ENCODE peak calls at places on chromosomes 12 and 14, in four cellular contexts. P is HepG2, N is HCT116, L is K562. X is an unnamed sample.

GRCh38 chr12:79691299-79692248 is 810 bp upstream of the PAWR start:
- DNase-seq in L (no peak), P (peak), N (no peak), X (peak)

GRCh38 chr12:91424506-91424905 is 241.9 kb upstream of the DCN start:
- DNase-seq in P (no peak), N (no peak), L (no peak), X (no peak)

GRCh38 chr14:83483063-83483462 is 1949.4 kb upstream of the SEL1L start:
- DNase-seq in L (no peak), N (no peak), P (no peak), X (no peak)

GRCh38 chr14:22822017-22822618 is 6.9 kb upstream of the SLC7A7 start:
- DNase-seq in N (no peak), P (no peak), L (no peak), X (no peak)

GRCh38 chr12:90987520-90987919 is 17.3 kb downstream of the EPYC start:
- DNase-seq in L (no peak), P (no peak), N (no peak), X (no peak)

GRCh38 chr12:123152823-123153222 is 1.9 kb upstream of the PITPNM2 start:
- DNase-seq in N (no peak), L (no peak), P (no peak), X (no peak)

GRCh38 chr12:26496170-26496569 is 300.8 kb downstream of the SSPN start:
- DNase-seq in N (no peak), P (no peak), L (no peak), X (no peak)

GRCh38 chr12:66776974-66777373 is 98.1 kb upstream of the GRIP1 start:
- DNase-seq in N (no peak), P (no peak), L (no peak), X (no peak)

GRCh38 chr14:59297070-59297766 is 108.8 kb downstream of the DAAM1 start:
- DNase-seq in L (no peak), P (peak), N (no peak), X (no peak)

GRCh38 chr12:8947737-8948136 is 1.7 kb downstream of the M6PR start:
- DNase-seq in N (no peak), L (peak), P (no peak), X (no peak)

GRCh38 chr12:20269352-20270067 is 98.8 kb upstream of the PDE3A start:
- DNase-seq in P (no peak), L (no peak), N (no peak), X (no peak)

GRCh38 chr12:54352022-54352531 is 12.2 kb downstream of the GPR84 start:
- DNase-seq in P (no peak), N (no peak), L (peak), X (no peak)

GRCh38 chr14:56874375-56874774 is 64.1 kb upstream of the OTX2 start:
- DNase-seq in P (peak), N (peak), L (peak), X (peak)

GRCh38 chr12:124369055-124369900 is 74.4 kb downstream of the RFLNA start:
- DNase-seq in P (peak), N (no peak), L (no peak), X (no peak)

GRCh38 chr12:65638324-65638723 is 186.0 kb upstream of the HMGA2 start:
- DNase-seq in N (no peak), P (no peak), L (no peak), X (no peak)

GRCh38 chr12:8603858-8604257 is 8.8 kb downstream of the AICDA start:
- DNase-seq in P (no peak), L (peak), N (no peak), X (no peak)

GRCh38 chr12:95646781-95647184 is 95.5 kb upstream of the USP44 start:
- DNase-seq in P (no peak), L (no peak), N (no peak), X (no peak)

GRCh38 chr14:96100171-96101064 is 61.3 kb downstream of the C14orf132 start:
- DNase-seq in N (peak), P (peak), L (peak), X (peak)

GRCh38 chr12:3202734-3203446 is 125.7 kb downstream of the TSPAN9 start:
- DNase-seq in L (peak), N (no peak), P (peak), X (peak)

GRCh38 chr12:6620137-6620884 is 13.1 kb upstream of the CHD4 start:
- DNase-seq in L (no peak), N (no peak), P (no peak), X (no peak)

GRCh38 chr14:100674897-100675618 is 51.6 kb upstream of the DLK1 start:
- DNase-seq in N (no peak), L (no peak), P (no peak), X (no peak)

GRCh38 chr12:95959107-95959506 is 16.0 kb downstream of the AMDHD1 start:
- DNase-seq in P (peak), N (peak), L (no peak), X (no peak)

GRCh38 chr12:27236498-27236897 is 7.6 kb upstream of the STK38L start:
- DNase-seq in N (peak), P (no peak), L (peak), X (no peak)

GRCh38 chr12:124869011-124869665 is 5.5 kb upstream of the SCARB1 start:
- DNase-seq in L (peak), N (no peak), P (no peak), X (no peak)

GRCh38 chr14:87785868-87786267 is 207.1 kb downstream of the GALC start:
- DNase-seq in P (no peak), L (no peak), N (no peak), X (no peak)

GRCh38 chr14:66746316-66747006 is 238.5 kb downstream of the GPHN start:
- DNase-seq in P (peak), N (peak), L (peak), X (peak)

GRCh38 chr14:73243341-73243740 is 6.0 kb downstream of the PAPLN start:
- DNase-seq in L (no peak), N (no peak), P (no peak), X (no peak)

GRCh38 chr12:23542187-23542586 is 407.3 kb downstream of the SOX5 start:
- DNase-seq in L (no peak), N (no peak), P (no peak), X (no peak)

GRCh38 chr14:68910540-68910939 is 68.6 kb downstream of the ACTN1 start:
- DNase-seq in N (no peak), P (no peak), L (no peak), X (no peak)

GRCh38 chr14:96062506-96062905 is 23.3 kb downstream of the C14orf132 start:
- DNase-seq in P (no peak), N (no peak), L (no peak), X (no peak)

GRCh38 chr12:77032406-77032805 is 33.0 kb downstream of the E2F7 start:
- DNase-seq in L (no peak), N (no peak), P (no peak), X (no peak)

GRCh38 chr14:67680941-67681340 is 6.5 kb upstream of the VTI1B start:
- DNase-seq in P (no peak), N (no peak), L (peak), X (no peak)

GRCh38 chr14:95713596-95714371 is at the start of gene TCL1A:
- DNase-seq in P (no peak), L (peak), N (no peak), X (no peak)

GRCh38 chr12:122872815-122873361 is 23.0 kb downstream of the VPS37B start:
- DNase-seq in N (no peak), P (no peak), L (no peak), X (no peak)

GRCh38 chr12:131085125-131085815 is 131.6 kb downstream of the ADGRD1 start:
- DNase-seq in L (no peak), N (no peak), P (no peak), X (no peak)

GRCh38 chr14:99374964-99375363 is 103.0 kb upstream of the BCL11B start:
- DNase-seq in N (no peak), L (no peak), P (no peak), X (no peak)

GRCh38 chr14:96105921-96106441 is 66.8 kb downstream of the C14orf132 start:
- DNase-seq in L (no peak), P (no peak), N (no peak), X (no peak)

GRCh38 chr12:75792687-75793086 is 238.9 kb downstream of the PHLDA1 start:
- DNase-seq in L (no peak), P (no peak), N (no peak), X (no peak)

GRCh38 chr12:41055875-41056577 is 132.1 kb upstream of the PDZRN4 start:
- DNase-seq in P (no peak), L (no peak), N (no peak), X (no peak)
- TF ChIP-seq TCF7L2 in P (no peak), L (no peak), N (no peak), X (no peak)

GRCh38 chr14:52354257-52354656 is 40.1 kb downstream of the PTGER2 start:
- DNase-seq in P (no peak), N (no peak), L (no peak), X (no peak)

GRCh38 chr14:52355016-52355430 is 40.9 kb downstream of the PTGER2 start:
- DNase-seq in P (no peak), N (no peak), L (no peak), X (peak)

GRCh38 chr14:52352546-52352945 is 38.4 kb downstream of the PTGER2 start:
- DNase-seq in L (no peak), N (no peak), P (no peak), X (no peak)

GRCh38 chr14:52355526-52355925 is 41.4 kb downstream of the PTGER2 start:
- DNase-seq in N (no peak), P (no peak), L (no peak), X (no peak)

GRCh38 chr14:52356025-52356424 is 41.9 kb downstream of the PTGER2 start:
- DNase-seq in P (no peak), N (no peak), L (no peak), X (no peak)
- H3K27ac ChIP-seq in P (no peak), N (no peak), L (no peak), X (no peak)

GRCh38 chr12:88361493-88361892 is 218.8 kb downstream of the KITLG start:
- DNase-seq in P (no peak), N (no peak), L (no peak), X (no peak)

GRCh38 chr12:88360349-88360748 is 218.2 kb downstream of the TMTC3 start:
- DNase-seq in P (no peak), N (no peak), L (no peak), X (no peak)

GRCh38 chr12:88362439-88362838 is 217.8 kb downstream of the KITLG start:
- DNase-seq in N (no peak), P (no peak), L (no peak), X (no peak)
- TF ChIP-seq TCF7L2 in N (no peak), P (no peak), L (no peak), X (no peak)

DNA sequence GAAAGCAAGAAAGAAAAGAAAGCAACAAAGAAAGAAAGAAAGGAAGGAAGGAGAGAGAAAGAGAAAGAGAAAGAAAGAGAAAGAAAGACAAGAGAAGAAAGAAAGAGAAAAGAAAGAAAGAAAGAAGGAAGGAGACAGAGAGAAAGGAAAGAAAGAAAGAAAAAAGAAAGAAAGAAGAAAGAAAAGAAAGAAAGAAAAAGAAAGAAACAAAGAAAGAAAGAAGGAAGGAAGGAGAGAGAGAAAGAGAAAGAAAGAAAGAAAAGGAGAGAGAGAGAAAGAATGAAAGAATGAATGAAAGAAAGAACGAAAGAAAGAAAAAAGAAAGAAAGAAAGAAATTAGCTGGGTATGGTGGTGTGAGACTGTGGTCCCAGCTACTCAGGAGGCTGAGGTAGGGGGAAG is 400.1 kb upstream of the MDGA2 start:
- DNase-seq in L (no peak), P (no peak), N (no peak), X (no peak)
- H3K27ac ChIP-seq in L (no peak), P (no peak), N (no peak), X (no peak)

DNA sequence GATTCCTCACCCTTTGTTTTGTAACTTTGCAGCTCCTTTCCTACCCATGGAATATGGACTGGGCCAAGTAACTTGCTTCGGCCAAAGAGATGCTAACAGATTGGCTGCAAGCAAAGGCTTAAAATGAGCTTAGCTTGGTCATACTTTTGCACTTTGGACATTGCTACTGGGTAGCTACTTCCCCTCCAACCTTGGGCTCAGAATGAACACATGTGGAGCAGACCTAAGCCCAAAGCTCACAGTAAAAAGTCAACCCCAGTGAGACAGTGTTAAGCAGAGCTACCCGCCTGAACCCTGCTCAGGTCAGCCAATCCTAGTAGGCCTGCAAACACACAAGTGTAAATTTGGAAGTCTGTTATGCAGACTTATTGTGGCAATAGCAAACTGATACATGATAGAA is 14.6 kb downstream of the KICS2 start:
- DNase-seq in P (peak), N (no peak), L (no peak), X (no peak)
- TF ChIP-seq TCF7L2 in P (no peak), N (no peak), L (no peak), X (no peak)

DNA sequence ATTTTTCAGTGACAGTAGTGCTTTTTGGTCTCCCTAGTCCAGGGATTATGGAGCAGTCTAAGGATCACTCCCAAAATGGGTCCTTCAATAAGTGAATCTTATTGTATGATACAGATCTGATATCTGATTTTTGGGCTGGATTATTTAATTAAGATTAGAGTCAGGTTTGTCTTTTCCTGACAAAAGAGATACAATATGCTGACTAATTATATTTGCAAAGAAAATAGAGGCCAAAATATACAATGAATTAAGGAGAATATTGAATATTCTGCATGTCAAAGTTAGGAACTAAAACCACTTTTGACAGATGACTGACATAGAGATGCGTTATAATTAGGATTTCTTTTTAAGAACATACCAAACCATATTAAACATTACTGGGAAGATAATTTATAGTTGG is 175.2 kb downstream of the FOXG1 start:
- DNase-seq in N (no peak), L (no peak), P (no peak), X (no peak)
- H3K27ac ChIP-seq in N (no peak), L (no peak), P (no peak), X (no peak)

GRCh38 chr12:49621651-49622500 is 1.5 kb upstream of the PRPF40B start:
- DNase-seq in N (no peak), P (no peak), L (no peak), X (no peak)
- TF ChIP-seq TCF7L2 in N (no peak), P (no peak), L (no peak), X (no peak)

GRCh38 chr14:85531141-85531593 is 1.2 kb downstream of the FLRT2 start:
- DNase-seq in L (no peak), P (no peak), N (no peak), X (no peak)
- H3K27ac ChIP-seq in L (no peak), P (no peak), N (no peak), X (no peak)

X was measured in Panc1.